ENCODE peak calls at places on chromosomes 2 and 18, in five cellular contexts. One of them, this sample, is unnamed.

GRCh38 chr2:57862153-57862552 is 184.5 kb upstream of the VRK2 start:
- DNase-seq in kidney epithelial cell: no peak
- DNase-seq in SK-N-SH: no peak
- DNase-seq in brain microvascular endothelial cell: no peak
- DNase-seq in adrenal gland: no peak
- DNase-seq in this sample: no peak

GRCh38 chr2:116094196-116094595 is 1651.8 kb downstream of the DPP10 start:
- DNase-seq in adrenal gland: peak; percentile 20
- DNase-seq in kidney epithelial cell: no peak
- DNase-seq in SK-N-SH: peak; percentile 15
- DNase-seq in brain microvascular endothelial cell: no peak
- DNase-seq in this sample: peak; percentile 45

GRCh38 chr18:80157708-80158343 is 48.8 kb downstream of the ADNP2 start:
- DNase-seq in kidney epithelial cell: peak; percentile 18
- DNase-seq in SK-N-SH: peak; percentile 76
- DNase-seq in adrenal gland: peak; percentile 89
- DNase-seq in brain microvascular endothelial cell: peak; percentile 58
- DNase-seq in this sample: peak; percentile 78

GRCh38 chr2:232628466-232629200 is 4.8 kb upstream of the EFHD1 start:
- DNase-seq in SK-N-SH: no peak
- DNase-seq in brain microvascular endothelial cell: no peak
- DNase-seq in adrenal gland: no peak
- DNase-seq in kidney epithelial cell: no peak
- DNase-seq in this sample: peak; percentile 22

GRCh38 chr2:37343537-37344434 is 644 bp upstream of the QPCT start:
- DNase-seq in SK-N-SH: peak; percentile 56
- DNase-seq in kidney epithelial cell: no peak
- DNase-seq in adrenal gland: peak; percentile 45
- DNase-seq in brain microvascular endothelial cell: peak; percentile 51
- DNase-seq in this sample: peak; percentile 66

GRCh38 chr18:25853716-25854465 is 236.5 kb downstream of the SS18 start:
- DNase-seq in kidney epithelial cell: no peak
- DNase-seq in brain microvascular endothelial cell: peak; percentile 11
- DNase-seq in SK-N-SH: no peak
- DNase-seq in adrenal gland: no peak
- DNase-seq in this sample: no peak

GRCh38 chr2:24579053-24579803 is 88.2 kb downstream of the NCOA1 start:
- DNase-seq in SK-N-SH: no peak
- DNase-seq in adrenal gland: no peak
- DNase-seq in brain microvascular endothelial cell: no peak
- DNase-seq in kidney epithelial cell: no peak
- DNase-seq in this sample: peak; percentile 16

GRCh38 chr18:50559750-50560680 is at the start of gene MAPK4:
- DNase-seq in brain microvascular endothelial cell: no peak
- DNase-seq in kidney epithelial cell: no peak
- DNase-seq in SK-N-SH: peak; percentile 89
- DNase-seq in adrenal gland: peak; percentile 49
- DNase-seq in this sample: peak; percentile 89

GRCh38 chr2:189347540-189347939 is 93.7 kb upstream of the WDR75 start:
- DNase-seq in brain microvascular endothelial cell: peak; percentile 95
- DNase-seq in SK-N-SH: no peak
- DNase-seq in adrenal gland: peak; percentile 73
- DNase-seq in kidney epithelial cell: peak; percentile 79
- DNase-seq in this sample: peak; percentile 7

DNA sequence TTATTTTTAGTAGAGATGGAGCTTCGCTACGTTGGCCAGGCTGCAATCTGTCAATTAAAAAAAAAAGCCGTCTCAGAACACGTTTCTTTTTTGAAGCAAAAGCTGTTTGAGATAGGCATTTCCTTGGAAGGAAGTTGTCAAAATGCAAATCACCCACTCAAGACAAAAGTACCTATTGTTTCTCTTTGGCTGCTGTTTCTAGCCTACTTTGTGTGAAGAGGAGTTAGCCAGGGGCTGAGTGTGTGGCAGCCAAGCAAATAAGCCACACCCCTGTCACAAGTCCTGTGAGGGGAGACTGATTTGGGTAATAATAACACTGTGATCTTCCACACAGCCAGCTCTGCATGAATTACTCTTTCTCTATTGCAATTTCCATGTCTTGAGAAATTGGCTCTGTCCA is 47.4 kb upstream of the CDCA7 start:
- DNase-seq in SK-N-SH: no peak
- DNase-seq in adrenal gland: no peak
- DNase-seq in brain microvascular endothelial cell: no peak
- DNase-seq in kidney epithelial cell: no peak
- DNase-seq in this sample: peak; percentile 45
- H3K4me3 ChIP-seq in SK-N-SH: no peak overlapping the region
- H3K4me3 ChIP-seq in adrenal gland: no peak overlapping the region
- H3K4me3 ChIP-seq in brain microvascular endothelial cell: no peak overlapping the region
- H3K4me3 ChIP-seq in kidney epithelial cell: no peak overlapping the region
- H3K4me3 ChIP-seq in this sample: no peak overlapping the region

DNA sequence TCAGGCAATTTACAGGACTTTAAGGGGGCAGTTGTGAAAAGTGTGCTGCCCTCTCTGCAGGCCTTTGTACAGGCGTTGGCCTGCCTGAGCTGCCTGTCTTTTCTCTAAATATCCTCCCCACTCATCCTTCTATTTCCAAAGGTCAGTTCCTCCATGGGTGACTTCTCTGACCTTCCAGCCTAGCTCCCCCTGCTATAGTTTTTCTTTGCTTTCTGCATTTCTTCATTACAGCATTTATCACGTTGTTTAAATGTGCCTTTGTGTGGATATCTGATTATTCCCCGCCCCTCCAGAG is 2.4 kb downstream of the SGPP2 start:
- DNase-seq in SK-N-SH: no peak
- DNase-seq in brain microvascular endothelial cell: no peak
- DNase-seq in kidney epithelial cell: no peak
- DNase-seq in adrenal gland: no peak
- DNase-seq in this sample: no peak
- H3K4me3 ChIP-seq in SK-N-SH: no peak overlapping the region
- H3K4me3 ChIP-seq in brain microvascular endothelial cell: no peak overlapping the region
- H3K4me3 ChIP-seq in kidney epithelial cell: no peak overlapping the region
- H3K4me3 ChIP-seq in adrenal gland: no peak overlapping the region
- H3K4me3 ChIP-seq in this sample: no peak overlapping the region

GRCh38 chr2:235029054-235029453 is 77.2 kb downstream of the SH3BP4 start:
- DNase-seq in brain microvascular endothelial cell: no peak
- DNase-seq in adrenal gland: no peak
- DNase-seq in kidney epithelial cell: no peak
- DNase-seq in SK-N-SH: no peak
- DNase-seq in this sample: no peak
- H3K4me3 ChIP-seq in brain microvascular endothelial cell: no peak overlapping the region
- H3K4me3 ChIP-seq in adrenal gland: no peak overlapping the region
- H3K4me3 ChIP-seq in kidney epithelial cell: no peak overlapping the region
- H3K4me3 ChIP-seq in SK-N-SH: no peak overlapping the region
- H3K4me3 ChIP-seq in this sample: no peak overlapping the region

GRCh38 chr2:43228782-43229659 is 2.6 kb upstream of the ZFP36L2 start:
- DNase-seq in brain microvascular endothelial cell: no peak
- DNase-seq in adrenal gland: no peak
- DNase-seq in SK-N-SH: no peak
- DNase-seq in kidney epithelial cell: no peak
- DNase-seq in this sample: no peak
- H3K4me3 ChIP-seq in brain microvascular endothelial cell: no peak overlapping the region
- H3K4me3 ChIP-seq in adrenal gland: no peak overlapping the region
- H3K4me3 ChIP-seq in SK-N-SH: no peak overlapping the region
- H3K4me3 ChIP-seq in kidney epithelial cell: no peak overlapping the region
- H3K4me3 ChIP-seq in this sample: no peak overlapping the region

GRCh38 chr18:54509793-54510192 is 81.3 kb upstream of the DYNAP start:
- DNase-seq in SK-N-SH: no peak
- DNase-seq in kidney epithelial cell: no peak
- DNase-seq in adrenal gland: no peak
- DNase-seq in brain microvascular endothelial cell: no peak
- DNase-seq in this sample: no peak
- H3K4me3 ChIP-seq in SK-N-SH: no peak overlapping the region
- H3K4me3 ChIP-seq in kidney epithelial cell: no peak overlapping the region
- H3K4me3 ChIP-seq in adrenal gland: no peak overlapping the region
- H3K4me3 ChIP-seq in brain microvascular endothelial cell: no peak overlapping the region
- H3K4me3 ChIP-seq in this sample: no peak overlapping the region

GRCh38 chr2:177149155-177149503 is 63.5 kb upstream of the HNRNPA3 start:
- DNase-seq in brain microvascular endothelial cell: no peak
- DNase-seq in kidney epithelial cell: no peak
- DNase-seq in SK-N-SH: no peak
- DNase-seq in adrenal gland: no peak
- DNase-seq in this sample: no peak

GRCh38 chr2:177147093-177147694 is 65.4 kb upstream of the HNRNPA3 start:
- DNase-seq in brain microvascular endothelial cell: peak; percentile 55
- DNase-seq in SK-N-SH: peak; percentile 40
- DNase-seq in kidney epithelial cell: no peak
- DNase-seq in adrenal gland: no peak
- DNase-seq in this sample: no peak

GRCh38 chr2:177148477-177149154 is 64.0 kb upstream of the HNRNPA3 start:
- DNase-seq in adrenal gland: peak; percentile 82
- DNase-seq in brain microvascular endothelial cell: peak; percentile 76
- DNase-seq in SK-N-SH: peak; percentile 70
- DNase-seq in kidney epithelial cell: no peak
- DNase-seq in this sample: peak; percentile 60

GRCh38 chr2:177143444-177143843 is 69.2 kb upstream of the HNRNPA3 start:
- DNase-seq in kidney epithelial cell: peak; percentile 77
- DNase-seq in brain microvascular endothelial cell: peak; percentile 56
- DNase-seq in adrenal gland: no peak
- DNase-seq in SK-N-SH: no peak
- DNase-seq in this sample: no peak

GRCh38 chr2:177147834-177148233 is 64.8 kb upstream of the HNRNPA3 start:
- DNase-seq in adrenal gland: no peak
- DNase-seq in brain microvascular endothelial cell: no peak
- DNase-seq in SK-N-SH: no peak
- DNase-seq in kidney epithelial cell: no peak
- DNase-seq in this sample: no peak
- H3K4me3 ChIP-seq in adrenal gland: no peak overlapping the region
- H3K4me3 ChIP-seq in brain microvascular endothelial cell: no peak overlapping the region
- H3K4me3 ChIP-seq in SK-N-SH: no peak overlapping the region
- H3K4me3 ChIP-seq in kidney epithelial cell: no peak overlapping the region
- H3K4me3 ChIP-seq in this sample: no peak overlapping the region

GRCh38 chr18:32351014-32351413 is 119.7 kb downstream of the GAREM1 start:
- DNase-seq in adrenal gland: no peak
- DNase-seq in kidney epithelial cell: no peak
- DNase-seq in brain microvascular endothelial cell: no peak
- DNase-seq in SK-N-SH: no peak
- DNase-seq in this sample: no peak

GRCh38 chr18:32343634-32344033 is 127.0 kb downstream of the GAREM1 start:
- DNase-seq in adrenal gland: no peak
- DNase-seq in brain microvascular endothelial cell: no peak
- DNase-seq in SK-N-SH: no peak
- DNase-seq in kidney epithelial cell: no peak
- DNase-seq in this sample: no peak

GRCh38 chr18:32349728-32350395 is 120.8 kb downstream of the GAREM1 start:
- DNase-seq in kidney epithelial cell: peak; percentile 96
- DNase-seq in adrenal gland: peak; percentile 89
- DNase-seq in SK-N-SH: no peak
- DNase-seq in brain microvascular endothelial cell: peak; percentile 96
- DNase-seq in this sample: no peak

DNA sequence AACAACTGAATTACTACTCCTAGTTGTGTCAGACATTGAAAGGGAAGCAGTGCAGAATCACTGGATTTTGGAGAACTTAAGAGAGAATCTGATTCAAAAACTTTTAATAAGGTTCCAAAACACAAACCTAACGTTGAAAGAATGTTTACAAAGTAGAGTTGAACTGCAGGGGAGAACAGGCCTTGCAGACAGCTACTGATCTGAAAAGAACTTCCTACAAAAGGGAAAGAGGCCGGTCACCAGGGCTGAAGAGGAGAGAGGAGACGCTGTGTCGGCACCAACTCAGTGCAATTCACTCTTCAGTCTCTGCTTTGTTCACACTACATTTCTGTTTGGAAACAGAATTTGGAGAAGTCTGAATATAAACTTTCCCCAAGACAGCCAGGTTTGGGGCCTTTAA is 124.0 kb downstream of the GAREM1 start:
- DNase-seq in kidney epithelial cell: no peak
- DNase-seq in adrenal gland: no peak
- DNase-seq in SK-N-SH: no peak
- DNase-seq in brain microvascular endothelial cell: peak; percentile 33
- DNase-seq in this sample: peak; percentile 22
- H3K4me3 ChIP-seq in kidney epithelial cell: no peak overlapping the region
- H3K4me3 ChIP-seq in adrenal gland: no peak overlapping the region
- H3K4me3 ChIP-seq in SK-N-SH: no peak overlapping the region
- H3K4me3 ChIP-seq in brain microvascular endothelial cell: no peak overlapping the region
- H3K4me3 ChIP-seq in this sample: no peak overlapping the region